ENCODE peak calls at places on chromosomes 7 and 10, in ten cellular contexts. Q is foreskin keratinocyte; F is non-pigmented ciliary epithelial cell; G is anterior cingulate cortex; N is amygdala; R is activated CD4-positive, alpha-beta T cell treated with anti-CD3 and anti-CD28 coated beads, Interleukin-2, amount 50 U/mL, for 4 hours; J is LoVo; B is activated T-cell treated with anti-CD3 and anti-CD28 coated beads, Interleukin-2, amount 50 U/mL, for 4 hours; E is NCI-H2107; K is NCI-H1105 treated with DMSO at 0.1 percent for 48 hours. Z is an unnamed sample.

GRCh38 chr10:71277914-71278665 is 41.0 kb upstream of the SLC29A3 start:
- DNase-seq in F (no peak), K (no peak), N (no peak), G (no peak), J (no peak), E (no peak), B (no peak), Q (no peak), R (no peak), Z (no peak)

GRCh38 chr10:71263376-71263775 is 51.0 kb downstream of the UNC5B start:
- DNase-seq in Q (no peak), F (no peak), N (peak), E (no peak), K (no peak), G (peak), R (no peak), J (no peak), B (no peak), Z (no peak)

GRCh38 chr7:29623976-29624375 is 60.3 kb downstream of the PRR15 start:
- DNase-seq in R (no peak), Q (peak), N (no peak), K (no peak), E (no peak), F (no peak), G (no peak), J (no peak), B (no peak), Z (peak)

GRCh38 chr10:51718804-51719291 is 19.5 kb upstream of the CSTF2T start:
- DNase-seq in R (no peak), K (no peak), Q (peak), F (peak), N (no peak), E (no peak), B (no peak), J (peak), G (no peak), Z (no peak)

GRCh38 chr7:13581097-13581496 is 408.4 kb downstream of the ETV1 start:
- DNase-seq in Q (no peak), G (no peak), N (no peak), B (no peak), J (no peak), E (no peak), K (no peak), F (no peak), R (no peak), Z (no peak)

GRCh38 chr10:80144302-80145131 is 12.0 kb downstream of the PLAC9 start:
- DNase-seq in B (no peak), K (peak), J (peak), F (no peak), G (no peak), E (peak), Q (no peak), N (no peak), R (peak), Z (no peak)

GRCh38 chr10:11158080-11158479 is 140.4 kb downstream of the CELF2 start:
- DNase-seq in J (no peak), K (no peak), F (no peak), B (no peak), R (no peak), Q (no peak), E (no peak), G (no peak), N (no peak), Z (no peak)

GRCh38 chr10:23512355-23513058 is 73.6 kb downstream of the OTUD1 start:
- DNase-seq in K (no peak), N (no peak), R (no peak), F (no peak), Q (no peak), G (no peak), J (peak), B (no peak), E (no peak), Z (no peak)

GRCh38 chr10:88952647-88953111 is at the start of gene ACTA2:
- DNase-seq in J (no peak), R (no peak), N (no peak), F (no peak), E (no peak), K (no peak), G (no peak), B (no peak), Q (no peak), Z (no peak)

GRCh38 chr7:47816647-47817046 is 131.6 kb downstream of the PKD1L1 start:
- DNase-seq in N (no peak), B (no peak), R (no peak), J (no peak), Q (no peak), E (no peak), G (no peak), K (no peak), F (no peak), Z (no peak)

GRCh38 chr7:118072893-118073674 is 110.9 kb upstream of the LSM8 start:
- DNase-seq in R (no peak), J (peak), Q (peak), K (no peak), F (no peak), E (no peak), N (no peak), B (no peak), G (no peak), Z (no peak)

GRCh38 chr7:103316378-103316941 is 19.2 kb downstream of the PMPCB start:
- DNase-seq in F (no peak), E (no peak), R (no peak), J (no peak), B (no peak), G (no peak), N (no peak), K (no peak), Q (no peak), Z (no peak)

GRCh38 chr10:132698761-132699391 is 87.1 kb downstream of the NKX6-2 start:
- DNase-seq in B (no peak), R (no peak), N (no peak), E (no peak), F (no peak), Q (no peak), J (no peak), G (no peak), K (no peak), Z (no peak)

GRCh38 chr7:115707684-115708341 is 322.8 kb downstream of the TFEC start:
- DNase-seq in Q (no peak), N (no peak), J (no peak), G (no peak), B (no peak), K (peak), R (no peak), F (no peak), E (peak), Z (no peak)

GRCh38 chr10:48990226-48990625 is 50.6 kb upstream of the LRRC18 start:
- DNase-seq in K (no peak), J (no peak), F (no peak), N (no peak), Q (no peak), E (no peak), G (no peak), R (no peak), B (no peak), Z (no peak)

GRCh38 chr7:92603089-92603445 is 12.9 kb upstream of the FAM133B start:
- DNase-seq in K (no peak), E (no peak), G (no peak), J (no peak), F (no peak), R (no peak), N (no peak), B (no peak), Q (no peak), Z (no peak)

GRCh38 chr10:103350175-103350521 is 792 bp downstream of the PCGF6 start:
- DNase-seq in B (no peak), R (no peak), Q (no peak), J (no peak), F (no peak), E (no peak), N (no peak), K (no peak), G (no peak), Z (no peak)

GRCh38 chr7:69880848-69881247 is 282.6 kb downstream of the AUTS2 start:
- DNase-seq in N (no peak), R (no peak), E (peak), Q (no peak), J (no peak), K (peak), F (no peak), B (no peak), G (no peak), Z (no peak)

GRCh38 chr10:43258032-43258921 is 8.6 kb downstream of the RASGEF1A start:
- DNase-seq in G (no peak), Q (no peak), B (no peak), K (no peak), N (no peak), E (no peak), R (no peak), F (no peak), J (no peak), Z (no peak)

GRCh38 chr10:31921031-31921430 is 7.6 kb downstream of the ARHGAP12 start:
- DNase-seq in R (no peak), E (no peak), G (no peak), Q (no peak), N (no peak), K (no peak), J (no peak), B (no peak), F (no peak), Z (no peak)

GRCh38 chr7:149670288-149670687 is 103.1 kb downstream of the ZNF467 start:
- DNase-seq in E (peak), Q (no peak), R (no peak), B (no peak), N (peak), K (peak), F (no peak), G (peak), J (peak), Z (peak)

GRCh38 chr7:144761493-144761892 is 74.4 kb downstream of the TPK1 start:
- DNase-seq in B (no peak), N (no peak), Q (no peak), J (no peak), R (no peak), E (no peak), G (no peak), K (no peak), F (no peak), Z (no peak)

GRCh38 chr7:100584677-100585510 is 1.0 kb downstream of the LRCH4 start:
- DNase-seq in F (no peak), B (no peak), E (peak), G (no peak), N (no peak), Q (no peak), K (no peak), R (no peak), J (peak), Z (no peak)

GRCh38 chr7:50660040-50660829 is 95.0 kb upstream of the DDC start:
- DNase-seq in E (no peak), K (no peak), G (no peak), N (peak), B (peak), F (no peak), R (peak), Q (no peak), J (no peak), Z (no peak)